ENCODE peak calls at places on chromosomes 5 and 9, in four cellular contexts. One of them, this sample, is unnamed.
A peak's percentile ranks its signal among the peaks of the same experiment; 100 is the strongest.

GRCh38 chr9:83583151-83584014 is 39.6 kb upstream of the IDNK start:
- DNase-seq in stomach: peak; percentile 54
- DNase-seq in cardiac fibroblast: peak; percentile 79
- DNase-seq in colonic mucosa: peak; percentile 32
- DNase-seq in this sample: peak; percentile 74

GRCh38 chr5:17305964-17306725 is 88.7 kb downstream of the BASP1 start:
- DNase-seq in cardiac fibroblast: peak; percentile 89
- DNase-seq in stomach: peak; percentile 70
- DNase-seq in colonic mucosa: peak; percentile 67
- DNase-seq in this sample: peak; percentile 78

GRCh38 chr5:172280937-172281336 is 2.6 kb downstream of the UBTD2 start:
- DNase-seq in colonic mucosa: no peak
- DNase-seq in stomach: no peak
- DNase-seq in cardiac fibroblast: peak; percentile 45
- DNase-seq in this sample: no peak

GRCh38 chr9:118330191-118330986 is 626.2 kb downstream of the TLR4 start:
- DNase-seq in cardiac fibroblast: no peak
- DNase-seq in stomach: no peak
- DNase-seq in colonic mucosa: no peak
- DNase-seq in this sample: no peak

GRCh38 chr5:179820127-179820482 is 600 bp upstream of the SQSTM1 start:
- DNase-seq in stomach: no peak
- DNase-seq in cardiac fibroblast: no peak
- DNase-seq in colonic mucosa: no peak
- DNase-seq in this sample: no peak

GRCh38 chr9:10265102-10265708 is 347.6 kb downstream of the PTPRD start:
- DNase-seq in stomach: no peak
- DNase-seq in cardiac fibroblast: peak; percentile 52
- DNase-seq in colonic mucosa: no peak
- DNase-seq in this sample: peak; percentile 77

GRCh38 chr9:70588381-70588780 is 173.9 kb upstream of the KLF9 start:
- DNase-seq in colonic mucosa: no peak
- DNase-seq in stomach: no peak
- DNase-seq in cardiac fibroblast: peak; percentile 43
- DNase-seq in this sample: no peak

GRCh38 chr5:181236954-181237641 is 6.6 kb downstream of the RACK1 start:
- DNase-seq in colonic mucosa: no peak
- DNase-seq in cardiac fibroblast: no peak
- DNase-seq in stomach: no peak
- DNase-seq in this sample: no peak

GRCh38 chr5:34545164-34545563 is 111.0 kb upstream of the RAI14 start:
- DNase-seq in stomach: no peak
- DNase-seq in colonic mucosa: no peak
- DNase-seq in cardiac fibroblast: no peak
- DNase-seq in this sample: no peak

GRCh38 chr5:73625905-73626811 is at the start of gene ARHGEF28:
- DNase-seq in cardiac fibroblast: peak; percentile 59
- DNase-seq in colonic mucosa: peak; percentile 75
- DNase-seq in stomach: peak; percentile 87
- DNase-seq in this sample: peak; percentile 49

GRCh38 chr5:73629456-73629855 is 3.5 kb downstream of the ARHGEF28 start:
- DNase-seq in stomach: no peak
- DNase-seq in colonic mucosa: no peak
- DNase-seq in cardiac fibroblast: no peak
- DNase-seq in this sample: no peak

GRCh38 chr5:73624888-73625287 is 1.1 kb upstream of the ARHGEF28 start:
- DNase-seq in cardiac fibroblast: no peak
- DNase-seq in colonic mucosa: no peak
- DNase-seq in stomach: no peak
- DNase-seq in this sample: no peak

GRCh38 chr5:73625314-73625904 is 587 bp upstream of the ARHGEF28 start:
- DNase-seq in colonic mucosa: no peak
- DNase-seq in stomach: no peak
- DNase-seq in cardiac fibroblast: peak; percentile 43
- DNase-seq in this sample: peak; percentile 38

DNA sequence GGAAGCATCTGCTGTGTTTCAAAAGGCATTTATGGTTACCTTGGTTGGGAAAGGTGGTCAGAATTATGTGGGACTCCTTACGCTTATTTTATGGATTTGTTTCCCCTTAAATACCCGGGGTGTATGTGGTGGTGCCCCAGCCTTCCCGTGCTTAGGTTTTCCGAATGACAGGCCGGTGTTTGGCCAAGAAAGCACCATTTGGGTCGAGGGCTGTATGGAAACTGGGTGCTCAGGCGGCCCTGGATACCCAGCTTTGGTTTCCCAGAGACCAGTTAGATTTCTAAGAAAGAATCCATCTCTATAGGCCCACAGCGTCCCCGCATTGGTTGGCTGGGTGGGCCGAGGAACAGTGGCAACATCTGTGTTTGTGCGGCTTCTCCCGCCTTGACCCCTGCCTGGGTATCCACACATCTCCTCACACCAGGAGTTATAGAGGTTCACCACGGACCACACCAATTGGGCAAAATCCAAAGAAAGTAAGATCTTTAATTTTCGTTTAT is 868 bp downstream of the ARHGEF28 start:
- DNase-seq in stomach: no peak
- DNase-seq in cardiac fibroblast: no peak
- DNase-seq in colonic mucosa: no peak
- DNase-seq in this sample: no peak
- H3K4me3 ChIP-seq in stomach: peak overlapping the region; percentile 84
- H3K4me3 ChIP-seq in cardiac fibroblast: peak overlapping the region; percentile 69
- H3K4me3 ChIP-seq in colonic mucosa: peak overlapping the region; percentile 67
- H3K4me3 ChIP-seq in this sample: peak overlapping the region; percentile 76

GRCh38 chr9:133456409-133456808 is 3.4 kb upstream of the CACFD1 start:
- DNase-seq in colonic mucosa: no peak
- DNase-seq in cardiac fibroblast: no peak
- DNase-seq in stomach: no peak
- DNase-seq in this sample: no peak
- TF ChIP-seq CTCF in colonic mucosa: no peak
- TF ChIP-seq CTCF in cardiac fibroblast: peak; percentile 11
- TF ChIP-seq CTCF in stomach: no peak
- TF ChIP-seq CTCF in this sample: peak; percentile 5

GRCh38 chr9:130660683-130661460 is 3.5 kb upstream of the PRDM12 start:
- DNase-seq in cardiac fibroblast: no peak
- DNase-seq in colonic mucosa: no peak
- DNase-seq in stomach: no peak
- DNase-seq in this sample: no peak

GRCh38 chr9:130658893-130659698 is 5.3 kb upstream of the PRDM12 start:
- DNase-seq in cardiac fibroblast: no peak
- DNase-seq in stomach: no peak
- DNase-seq in colonic mucosa: no peak
- DNase-seq in this sample: no peak

GRCh38 chr9:130661461-130662098 is 2.8 kb upstream of the PRDM12 start:
- DNase-seq in stomach: no peak
- DNase-seq in cardiac fibroblast: no peak
- DNase-seq in colonic mucosa: no peak
- DNase-seq in this sample: no peak

GRCh38 chr9:130659699-130660248 is 4.6 kb upstream of the PRDM12 start:
- DNase-seq in stomach: no peak
- DNase-seq in cardiac fibroblast: no peak
- DNase-seq in colonic mucosa: no peak
- DNase-seq in this sample: no peak

DNA sequence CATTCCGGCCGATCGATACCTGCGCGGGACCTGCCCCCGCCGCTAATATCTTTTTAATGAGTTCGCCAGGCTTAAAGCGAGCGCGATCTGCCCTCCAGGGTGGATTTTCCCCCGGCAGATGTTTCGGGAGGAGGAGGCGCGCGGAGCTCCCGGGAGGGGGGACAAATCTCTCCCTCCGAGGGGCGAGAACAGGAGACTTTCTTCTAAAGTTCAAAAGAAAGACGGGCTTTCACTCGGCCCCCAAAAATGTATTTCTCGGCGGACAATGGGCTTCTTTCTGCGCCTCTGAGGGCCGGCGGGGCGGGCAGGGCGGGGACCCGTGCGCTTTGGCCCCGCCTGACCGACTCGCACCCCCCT is 4.1 kb upstream of the PRDM12 start:
- DNase-seq in cardiac fibroblast: no peak
- DNase-seq in colonic mucosa: no peak
- DNase-seq in stomach: no peak
- DNase-seq in this sample: no peak
- H3K4me3 ChIP-seq in cardiac fibroblast: no peak overlapping the region
- H3K4me3 ChIP-seq in colonic mucosa: peak overlapping the region; percentile 2
- H3K4me3 ChIP-seq in stomach: peak overlapping the region; percentile 49
- H3K4me3 ChIP-seq in this sample: no peak overlapping the region

GRCh38 chr5:90264930-90265857 is 144.4 kb downstream of the CETN3 start:
- DNase-seq in colonic mucosa: peak; percentile 60
- DNase-seq in cardiac fibroblast: peak; percentile 79
- DNase-seq in stomach: peak; percentile 44
- DNase-seq in this sample: peak; percentile 82
- TF ChIP-seq CTCF in colonic mucosa: peak; percentile 84
- TF ChIP-seq CTCF in cardiac fibroblast: peak; percentile 92
- TF ChIP-seq CTCF in stomach: peak; percentile 77
- TF ChIP-seq CTCF in this sample: peak; percentile 99

GRCh38 chr5:114148253-114148652 is 213.6 kb upstream of the KCNN2 start:
- DNase-seq in stomach: peak; percentile 47
- DNase-seq in cardiac fibroblast: no peak
- DNase-seq in colonic mucosa: no peak
- DNase-seq in this sample: no peak
- H3K4me3 ChIP-seq in stomach: no peak overlapping the region
- H3K4me3 ChIP-seq in cardiac fibroblast: no peak overlapping the region
- H3K4me3 ChIP-seq in colonic mucosa: no peak overlapping the region
- H3K4me3 ChIP-seq in this sample: no peak overlapping the region

DNA sequence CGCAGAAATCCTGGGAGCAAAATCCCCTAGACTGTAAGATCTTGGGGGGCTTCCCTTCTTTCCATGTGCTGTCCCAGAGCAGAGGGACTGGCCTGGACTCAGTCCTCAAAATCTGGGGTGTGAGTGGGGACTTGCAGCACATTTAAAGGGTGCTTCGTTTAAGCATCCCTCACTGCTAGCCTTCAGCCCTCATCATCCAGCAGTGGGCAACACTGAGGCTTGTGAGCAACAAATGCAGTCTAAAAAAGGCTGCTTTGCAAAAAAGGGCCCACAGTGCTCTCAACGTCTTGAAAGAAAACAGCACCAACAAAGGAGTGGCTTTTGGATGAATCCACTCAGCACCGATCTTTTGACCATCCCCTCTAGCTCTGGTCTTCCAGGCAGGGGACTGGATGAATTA is 128.3 kb upstream of the TBC1D2 start:
- DNase-seq in colonic mucosa: no peak
- DNase-seq in cardiac fibroblast: peak; percentile 34
- DNase-seq in stomach: no peak
- DNase-seq in this sample: peak; percentile 39
- TF ChIP-seq CTCF in colonic mucosa: no peak
- TF ChIP-seq CTCF in cardiac fibroblast: peak; percentile 36
- TF ChIP-seq CTCF in stomach: no peak
- TF ChIP-seq CTCF in this sample: peak; percentile 44

DNA sequence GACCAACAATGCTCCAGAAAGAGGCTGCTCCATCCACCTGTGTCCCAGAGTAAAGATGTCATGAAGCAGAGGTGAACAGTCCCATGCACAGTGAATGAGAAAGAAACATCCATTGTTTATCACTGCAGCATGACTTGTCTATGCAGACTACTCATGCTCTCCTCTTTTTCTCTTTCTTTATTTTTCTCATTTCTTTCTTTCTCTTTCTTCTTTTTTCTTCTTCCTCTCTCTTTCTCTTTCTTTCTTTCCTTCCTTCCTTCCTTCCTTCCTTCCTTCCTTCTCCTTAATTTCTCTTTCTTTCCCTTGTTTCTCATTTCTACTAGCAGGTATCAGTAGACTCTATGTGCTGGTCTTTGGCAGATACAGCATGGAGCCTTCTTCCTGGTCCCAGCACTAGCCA is 57.2 kb upstream of the EGFLAM start:
- DNase-seq in cardiac fibroblast: no peak
- DNase-seq in colonic mucosa: no peak
- DNase-seq in stomach: no peak
- DNase-seq in this sample: no peak
- H3K4me3 ChIP-seq in cardiac fibroblast: no peak overlapping the region
- H3K4me3 ChIP-seq in colonic mucosa: no peak overlapping the region
- H3K4me3 ChIP-seq in stomach: no peak overlapping the region
- H3K4me3 ChIP-seq in this sample: no peak overlapping the region

GRCh38 chr9:15882328-15882727 is 329.5 kb downstream of the CCDC171 start:
- DNase-seq in colonic mucosa: no peak
- DNase-seq in cardiac fibroblast: no peak
- DNase-seq in stomach: no peak
- DNase-seq in this sample: no peak
- TF ChIP-seq CTCF in colonic mucosa: no peak
- TF ChIP-seq CTCF in cardiac fibroblast: no peak
- TF ChIP-seq CTCF in stomach: no peak
- TF ChIP-seq CTCF in this sample: no peak